ENCODE peak calls at places on chromosomes 6 and 20, in five cellular contexts. One of them, this sample, is unnamed.

GRCh38 chr6:43736211-43736786 is 33.7 kb upstream of the VEGFA start:
- DNase-seq in GM23338: no peak
- DNase-seq in GM12878: no peak
- DNase-seq in H1: no peak
- DNase-seq in K562: no peak
- DNase-seq in this sample: peak

GRCh38 chr6:149405823-149406765 is 6.0 kb downstream of the SUMO4 start:
- DNase-seq in GM23338: no peak
- DNase-seq in GM12878: no peak
- DNase-seq in H1: no peak
- DNase-seq in K562: no peak
- DNase-seq in this sample: no peak

GRCh38 chr6:169854813-169855212 is 103.4 kb downstream of the ERMARD start:
- DNase-seq in GM23338: no peak
- DNase-seq in GM12878: no peak
- DNase-seq in H1: no peak
- DNase-seq in K562: no peak
- DNase-seq in this sample: no peak

GRCh38 chr6:107021786-107022185 is 6.2 kb upstream of the MTRES1 start:
- DNase-seq in GM23338: no peak
- DNase-seq in GM12878: no peak
- DNase-seq in H1: no peak
- DNase-seq in K562: no peak
- DNase-seq in this sample: no peak

GRCh38 chr6:151763938-151764680 is 43.4 kb upstream of the ESR1 start:
- DNase-seq in GM23338: peak
- DNase-seq in GM12878: no peak
- DNase-seq in H1: peak
- DNase-seq in K562: peak
- DNase-seq in this sample: peak

GRCh38 chr20:4613718-4614620 is 107.7 kb upstream of the PRND start:
- DNase-seq in GM23338: peak
- DNase-seq in GM12878: peak
- DNase-seq in H1: no peak
- DNase-seq in K562: peak
- DNase-seq in this sample: peak

GRCh38 chr20:45358282-45359068 is 4.5 kb upstream of the SYS1 start:
- DNase-seq in GM23338: no peak
- DNase-seq in GM12878: no peak
- DNase-seq in H1: no peak
- DNase-seq in K562: peak
- DNase-seq in this sample: peak

GRCh38 chr6:30091577-30092381 is 16.2 kb upstream of the RNF39 start:
- DNase-seq in GM23338: no peak
- DNase-seq in GM12878: no peak
- DNase-seq in H1: no peak
- DNase-seq in K562: no peak
- DNase-seq in this sample: peak

GRCh38 chr20:61436674-61437279 is 184.7 kb downstream of the CDH4 start:
- DNase-seq in GM23338: peak
- DNase-seq in GM12878: no peak
- DNase-seq in H1: peak
- DNase-seq in K562: no peak
- DNase-seq in this sample: no peak

GRCh38 chr20:61191096-61191495 is 61.0 kb upstream of the CDH4 start:
- DNase-seq in GM23338: peak
- DNase-seq in GM12878: no peak
- DNase-seq in H1: no peak
- DNase-seq in K562: no peak
- DNase-seq in this sample: no peak

GRCh38 chr6:144377586-144377985 is 92.5 kb downstream of the UTRN start:
- DNase-seq in GM23338: no peak
- DNase-seq in GM12878: no peak
- DNase-seq in H1: no peak
- DNase-seq in K562: no peak
- DNase-seq in this sample: no peak

GRCh38 chr6:142943746-142944125 is 1.2 kb downstream of the HIVEP2 start:
- DNase-seq in GM23338: peak
- DNase-seq in GM12878: no peak
- DNase-seq in H1: no peak
- DNase-seq in K562: no peak
- DNase-seq in this sample: peak

GRCh38 chr6:42978487-42978792 is 541 bp downstream of the PEX6 start:
- DNase-seq in GM23338: peak
- DNase-seq in GM12878: no peak
- DNase-seq in H1: no peak
- DNase-seq in K562: peak
- DNase-seq in this sample: no peak

GRCh38 chr6:135667694-135668455 is 170.3 kb upstream of the AHI1 start:
- DNase-seq in GM23338: peak
- DNase-seq in GM12878: no peak
- DNase-seq in H1: no peak
- DNase-seq in K562: no peak
- DNase-seq in this sample: no peak

GRCh38 chr20:43895235-43895634 is 19.4 kb upstream of the TOX2 start:
- DNase-seq in GM23338: no peak
- DNase-seq in GM12878: no peak
- DNase-seq in H1: no peak
- DNase-seq in K562: no peak
- DNase-seq in this sample: no peak

GRCh38 chr20:19003759-19004336 is 190.3 kb downstream of the SCP2D1 start:
- DNase-seq in GM23338: no peak
- DNase-seq in GM12878: no peak
- DNase-seq in H1: no peak
- DNase-seq in K562: no peak
- DNase-seq in this sample: no peak

GRCh38 chr6:156557269-156557885 is 219.8 kb upstream of the ARID1B start:
- DNase-seq in GM23338: peak
- DNase-seq in GM12878: no peak
- DNase-seq in H1: no peak
- DNase-seq in K562: peak
- DNase-seq in this sample: peak

GRCh38 chr6:26020291-26020982 is 57.8 kb downstream of the TRIM38 start:
- DNase-seq in GM23338: peak
- DNase-seq in GM12878: peak
- DNase-seq in H1: no peak
- DNase-seq in K562: peak
- DNase-seq in this sample: no peak

GRCh38 chr6:170451762-170452651 is 101.1 kb downstream of the PSMB1 start:
- DNase-seq in GM23338: no peak
- DNase-seq in GM12878: no peak
- DNase-seq in H1: no peak
- DNase-seq in K562: no peak
- DNase-seq in this sample: no peak

GRCh38 chr20:49635171-49635570 is 67.2 kb upstream of the PTGIS start:
- DNase-seq in GM23338: no peak
- DNase-seq in GM12878: no peak
- DNase-seq in H1: no peak
- DNase-seq in K562: no peak
- DNase-seq in this sample: no peak

GRCh38 chr6:146770275-146770964 is 171.6 kb downstream of the ADGB start:
- DNase-seq in GM23338: no peak
- DNase-seq in GM12878: no peak
- DNase-seq in H1: no peak
- DNase-seq in K562: no peak
- DNase-seq in this sample: no peak

GRCh38 chr20:2390971-2391675 is 10.4 kb downstream of the TGM6 start:
- DNase-seq in GM23338: no peak
- DNase-seq in GM12878: no peak
- DNase-seq in H1: no peak
- DNase-seq in K562: no peak
- DNase-seq in this sample: no peak

GRCh38 chr6:122696079-122696478 is 83.4 kb upstream of the FABP7 start:
- DNase-seq in GM23338: no peak
- DNase-seq in GM12878: no peak
- DNase-seq in H1: no peak
- DNase-seq in K562: no peak
- DNase-seq in this sample: no peak

GRCh38 chr20:64106981-64107735 is at the start of gene NPBWR2:
- DNase-seq in GM23338: peak
- DNase-seq in GM12878: no peak
- DNase-seq in H1: no peak
- DNase-seq in K562: no peak
- DNase-seq in this sample: no peak

GRCh38 chr6:14113951-14114350 is 3.6 kb upstream of the CD83 start:
- DNase-seq in GM23338: no peak
- DNase-seq in GM12878: no peak
- DNase-seq in H1: no peak
- DNase-seq in K562: no peak
- DNase-seq in this sample: no peak

GRCh38 chr20:63934271-63935068 is 21.7 kb downstream of the UCKL1 start:
- DNase-seq in GM23338: peak
- DNase-seq in GM12878: no peak
- DNase-seq in H1: no peak
- DNase-seq in K562: no peak
- DNase-seq in this sample: no peak

GRCh38 chr20:12207875-12208274 is 290.2 kb downstream of the BTBD3 start:
- DNase-seq in GM23338: peak
- DNase-seq in GM12878: no peak
- DNase-seq in H1: peak
- DNase-seq in K562: peak
- DNase-seq in this sample: peak

GRCh38 chr20:45405566-45406259 is 2.4 kb upstream of the DBNDD2 start:
- DNase-seq in GM23338: peak
- DNase-seq in GM12878: no peak
- DNase-seq in H1: no peak
- DNase-seq in K562: peak
- DNase-seq in this sample: no peak

GRCh38 chr20:17666491-17666890 is 15.6 kb downstream of the RRBP1 start:
- DNase-seq in GM23338: no peak
- DNase-seq in GM12878: no peak
- DNase-seq in H1: no peak
- DNase-seq in K562: no peak
- DNase-seq in this sample: no peak

GRCh38 chr6:9783567-9783966 is 631.3 kb downstream of the TFAP2A start:
- DNase-seq in GM23338: no peak
- DNase-seq in GM12878: no peak
- DNase-seq in H1: no peak
- DNase-seq in K562: no peak
- DNase-seq in this sample: no peak

GRCh38 chr6:130900913-130901312 is 73.7 kb downstream of the SMLR1 start:
- DNase-seq in GM23338: no peak
- DNase-seq in GM12878: no peak
- DNase-seq in H1: no peak
- DNase-seq in K562: no peak
- DNase-seq in this sample: no peak

GRCh38 chr6:6008648-6009421 is 2.1 kb upstream of the NRN1 start:
- DNase-seq in GM23338: peak
- DNase-seq in GM12878: peak
- DNase-seq in H1: no peak
- DNase-seq in K562: peak
- DNase-seq in this sample: peak

GRCh38 chr6:9138856-9139426 is 703.6 kb upstream of the SLC35B3 start:
- DNase-seq in GM23338: no peak
- DNase-seq in GM12878: no peak
- DNase-seq in H1: no peak
- DNase-seq in K562: no peak
- DNase-seq in this sample: no peak

GRCh38 chr6:89268776-89269175 is 46.3 kb downstream of the GABRR2 start:
- DNase-seq in GM23338: no peak
- DNase-seq in GM12878: no peak
- DNase-seq in H1: no peak
- DNase-seq in K562: peak
- DNase-seq in this sample: no peak
- H3K4me3 ChIP-seq in GM23338: no peak
- H3K4me3 ChIP-seq in GM12878: no peak
- H3K4me3 ChIP-seq in H1: no peak
- H3K4me3 ChIP-seq in K562: no peak
- H3K4me3 ChIP-seq in this sample: no peak

DNA sequence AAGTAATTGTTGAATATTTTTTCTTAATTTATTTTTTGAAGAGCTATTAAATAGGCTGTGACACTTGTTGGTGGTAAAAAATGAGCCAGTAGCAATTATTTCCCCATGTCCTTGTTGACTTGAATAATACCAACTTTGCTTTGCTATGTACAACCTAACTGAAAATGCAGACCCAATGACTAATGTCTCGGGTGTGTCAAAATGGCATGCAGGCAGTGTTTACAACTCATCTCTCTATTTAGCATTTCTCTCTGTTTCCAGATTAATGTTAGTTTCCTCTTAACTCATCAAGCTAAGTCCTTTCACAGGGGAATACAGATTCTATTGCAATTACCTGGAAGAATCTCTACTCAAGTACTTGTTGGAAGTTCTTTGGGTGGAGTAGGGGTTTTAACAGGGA is 504.4 kb downstream of the BCKDHB start:
- DNase-seq in GM23338: no peak
- DNase-seq in GM12878: no peak
- DNase-seq in H1: no peak
- DNase-seq in K562: no peak
- DNase-seq in this sample: no peak
- TF ChIP-seq CREB1 in GM23338: no peak
- TF ChIP-seq CREB1 in GM12878: no peak
- TF ChIP-seq CREB1 in H1: no peak
- TF ChIP-seq CREB1 in K562: no peak
- TF ChIP-seq CREB1 in this sample: no peak

GRCh38 chr6:61809004-61809595 is 476.9 kb downstream of the KHDRBS2 start:
- DNase-seq in GM23338: peak
- DNase-seq in GM12878: no peak
- DNase-seq in H1: no peak
- DNase-seq in K562: peak
- DNase-seq in this sample: peak
- H3K4me3 ChIP-seq in GM23338: no peak
- H3K4me3 ChIP-seq in GM12878: no peak
- H3K4me3 ChIP-seq in H1: no peak
- H3K4me3 ChIP-seq in K562: no peak
- H3K4me3 ChIP-seq in this sample: no peak

GRCh38 chr6:80004199-80005072 is at the start of gene TTK:
- DNase-seq in GM23338: peak
- DNase-seq in GM12878: peak
- DNase-seq in H1: peak
- DNase-seq in K562: peak
- DNase-seq in this sample: peak

GRCh38 chr6:80005406-80005805 is 957 bp downstream of the TTK start:
- DNase-seq in GM23338: no peak
- DNase-seq in GM12878: no peak
- DNase-seq in H1: no peak
- DNase-seq in K562: no peak
- DNase-seq in this sample: no peak

GRCh38 chr6:80001337-80001736 is 3.1 kb upstream of the TTK start:
- DNase-seq in GM23338: no peak
- DNase-seq in GM12878: no peak
- DNase-seq in H1: no peak
- DNase-seq in K562: no peak
- DNase-seq in this sample: no peak

GRCh38 chr6:80006541-80006940 is 2.1 kb downstream of the TTK start:
- DNase-seq in GM23338: no peak
- DNase-seq in GM12878: no peak
- DNase-seq in H1: no peak
- DNase-seq in K562: no peak
- DNase-seq in this sample: no peak

GRCh38 chr6:80003841-80004198 is 629 bp upstream of the TTK start:
- DNase-seq in GM23338: peak
- DNase-seq in GM12878: no peak
- DNase-seq in H1: no peak
- DNase-seq in K562: peak
- DNase-seq in this sample: no peak
- TF ChIP-seq CREB1 in GM23338: no peak
- TF ChIP-seq CREB1 in GM12878: no peak
- TF ChIP-seq CREB1 in H1: peak
- TF ChIP-seq CREB1 in K562: no peak
- TF ChIP-seq CREB1 in this sample: no peak

GRCh38 chr6:34566830-34567546 is 10.9 kb upstream of the SPDEF start:
- DNase-seq in GM23338: no peak
- DNase-seq in GM12878: no peak
- DNase-seq in H1: no peak
- DNase-seq in K562: no peak
- DNase-seq in this sample: peak
- H3K4me3 ChIP-seq in GM23338: no peak
- H3K4me3 ChIP-seq in GM12878: no peak
- H3K4me3 ChIP-seq in H1: no peak
- H3K4me3 ChIP-seq in K562: no peak
- H3K4me3 ChIP-seq in this sample: no peak